ENCODE peak calls at places on chromosomes 5 and 9, in five cellular contexts. F is fibroblast of mammary gland, G is astrocyte of the spinal cord, W is cardiac muscle cell, T is heart right ventricle. U is an unnamed sample.

GRCh38 chr5:176474476-176474875 is 26.3 kb downstream of the FAF2 start:
- DNase-seq in F (peak), G (no peak), W (no peak), T (no peak), U (peak)

GRCh38 chr9:715743-716400 is 125.6 kb upstream of the DMRT1 start:
- DNase-seq in F (peak), G (peak), W (no peak), T (no peak), U (no peak)

GRCh38 chr9:123678038-123678877 is 251.7 kb downstream of the DENND1A start:
- DNase-seq in F (no peak), G (no peak), W (peak), T (no peak), U (peak)

GRCh38 chr9:117224676-117225075 is 190.2 kb downstream of the ASTN2 start:
- DNase-seq in F (no peak), G (no peak), W (no peak), T (no peak), U (no peak)

GRCh38 chr9:4297151-4297794 is 2.6 kb downstream of the GLIS3 start:
- DNase-seq in F (peak), G (peak), W (peak), T (peak), U (peak)

GRCh38 chr5:88143693-88144218 is 124.9 kb downstream of the TMEM161B start:
- DNase-seq in F (no peak), G (no peak), W (no peak), T (no peak), U (no peak)

GRCh38 chr5:174935854-174936474 is 211.6 kb downstream of the MSX2 start:
- DNase-seq in F (peak), G (peak), W (peak), T (peak), U (peak)

GRCh38 chr5:104061707-104062106 is 499.1 kb upstream of the NUDT12 start:
- DNase-seq in F (no peak), G (no peak), W (no peak), T (no peak), U (no peak)

GRCh38 chr9:95504053-95504963 is 12.5 kb downstream of the PTCH1 start:
- DNase-seq in F (peak), G (peak), W (peak), T (no peak), U (peak)
- TF ChIP-seq CTCF in F (no peak), G (no peak), W (no peak), T (no peak), U (no peak)

DNA sequence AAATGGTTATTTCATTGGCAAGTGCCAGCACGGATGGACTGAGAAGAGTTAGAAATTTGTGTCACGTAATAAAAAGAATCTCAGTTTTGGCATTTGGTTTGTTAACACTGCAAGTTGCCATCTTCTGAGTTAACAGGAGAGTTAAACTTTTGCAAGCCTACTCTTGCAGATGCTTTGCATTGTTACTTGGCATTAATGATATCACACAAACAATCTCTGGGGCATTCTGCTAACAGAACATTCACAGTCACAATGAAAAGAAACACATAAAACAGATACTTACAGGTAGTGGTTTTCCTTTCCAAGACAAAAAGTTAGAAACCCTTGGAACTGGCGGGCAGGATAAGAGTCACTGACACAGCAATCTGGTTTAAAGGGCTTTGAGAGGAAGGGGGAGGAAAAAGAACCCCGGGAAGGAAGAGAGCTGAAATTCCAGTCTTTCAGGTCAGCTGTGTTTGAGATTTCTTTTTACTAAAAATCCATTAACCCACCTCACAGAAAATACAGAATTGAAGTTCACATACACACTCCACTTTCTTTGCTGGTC is 524 bp downstream of the FREM1 start:
- DNase-seq in F (no peak), G (no peak), W (peak), T (no peak), U (no peak)
- H3K4me3 ChIP-seq in F (no peak), G (no peak), W (peak), T (peak), U (peak)

GRCh38 chr9:128494108-128494742 is 10.3 kb upstream of the GLE1 start:
- DNase-seq in F (peak), G (peak), W (no peak), T (peak), U (no peak)

GRCh38 chr9:128494743-128495124 is 9.8 kb upstream of the GLE1 start:
- DNase-seq in F (no peak), G (no peak), W (no peak), T (no peak), U (no peak)

GRCh38 chr9:128493424-128493823 is 11.1 kb upstream of the GLE1 start:
- DNase-seq in F (no peak), G (no peak), W (no peak), T (no peak), U (no peak)

GRCh38 chr9:128497824-128498610 is 6.5 kb upstream of the GLE1 start:
- DNase-seq in F (no peak), G (no peak), W (no peak), T (no peak), U (no peak)

GRCh38 chr9:128495804-128496417 is 8.6 kb upstream of the GLE1 start:
- DNase-seq in F (peak), G (no peak), W (peak), T (no peak), U (no peak)
- TF ChIP-seq CTCF in F (no peak), G (no peak), W (no peak), T (no peak), U (no peak)

GRCh38 chr5:122354293-122354692 is 42.3 kb downstream of the SNCAIP start:
- DNase-seq in F (no peak), G (no peak), W (peak), T (no peak), U (no peak)
- H3K4me3 ChIP-seq in F (no peak), G (no peak), W (no peak), T (no peak), U (no peak)

DNA sequence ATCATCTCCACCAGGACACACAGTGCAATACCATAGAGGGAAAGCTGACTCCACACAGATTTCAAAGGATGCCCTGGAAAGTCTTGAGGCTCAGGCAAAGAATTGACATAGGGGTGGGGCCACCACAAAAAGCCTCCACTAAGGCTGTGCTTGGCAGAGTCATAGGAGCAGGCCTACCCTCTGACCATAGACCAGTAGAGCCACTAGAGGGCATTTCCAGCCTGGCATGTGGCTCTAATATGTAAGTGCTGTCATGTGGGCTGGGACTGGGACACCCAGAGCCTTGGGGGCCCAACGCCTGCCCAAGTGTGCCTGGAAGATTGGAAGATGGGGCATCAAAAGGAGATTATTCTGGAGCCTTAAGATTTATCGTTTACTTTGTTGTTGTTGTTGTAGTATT is 726.0 kb downstream of the DNAH5 start:
- DNase-seq in F (no peak), G (no peak), W (no peak), T (no peak), U (no peak)
- TF ChIP-seq CTCF in F (no peak), G (peak), W (no peak), T (no peak), U (no peak)

DNA sequence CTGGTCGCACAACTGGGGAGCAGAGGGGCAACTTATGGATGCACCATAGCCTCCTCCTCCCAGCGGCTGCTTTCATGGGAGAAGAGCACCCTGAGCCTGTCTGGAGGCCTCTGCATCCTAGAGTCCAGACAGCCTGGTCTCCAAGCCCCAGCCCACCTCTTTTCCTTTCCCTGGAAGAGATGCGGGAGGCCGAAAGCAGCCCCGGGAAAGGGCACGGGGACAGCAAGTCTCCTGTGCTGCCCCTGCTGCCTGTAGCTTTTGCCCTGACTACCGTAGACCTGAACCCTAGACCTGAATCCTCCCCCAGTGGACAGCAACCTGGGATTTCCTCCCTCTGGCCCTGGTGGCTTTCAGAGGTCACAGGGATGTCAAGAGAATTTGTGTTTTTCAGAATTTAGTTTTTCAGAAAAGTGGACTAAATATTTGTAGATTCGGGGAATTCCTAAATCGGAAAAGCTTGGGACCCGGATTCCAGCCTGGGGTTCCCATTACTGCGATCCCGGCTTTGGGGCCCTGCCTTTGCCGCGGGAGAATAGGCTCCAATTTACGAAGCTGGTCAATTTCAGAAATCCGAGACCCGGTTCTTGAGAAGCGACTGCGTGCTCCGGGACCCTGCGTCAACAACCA is 4.3 kb upstream of the PITX1 start:
- DNase-seq in F (no peak), G (no peak), W (no peak), T (no peak), U (no peak)
- H3K4me3 ChIP-seq in F (no peak), G (no peak), W (no peak), T (no peak), U (no peak)

DNA sequence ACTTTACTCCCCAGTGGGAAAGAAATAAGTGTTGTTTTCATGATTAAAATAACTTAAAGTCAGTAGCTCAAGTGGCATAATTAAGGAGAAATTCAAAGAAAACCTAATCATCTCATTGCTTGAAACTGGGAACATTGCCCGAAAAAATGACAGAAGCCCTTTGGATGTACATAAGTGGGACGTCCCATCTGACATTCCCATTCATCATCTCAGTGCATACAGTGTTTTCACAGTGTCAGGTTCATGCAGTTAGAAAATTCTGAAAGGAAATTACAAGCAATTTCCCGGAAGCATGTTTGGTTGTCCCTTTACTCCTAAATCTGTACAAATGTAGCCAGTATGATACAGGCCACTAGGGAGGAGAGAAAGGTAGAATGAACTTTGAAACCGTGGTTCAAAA is 95.6 kb downstream of the ADAMTS16 start:
- DNase-seq in F (no peak), G (no peak), W (no peak), T (no peak), U (no peak)
- TF ChIP-seq CTCF in F (no peak), G (no peak), W (no peak), T (no peak), U (no peak)

DNA sequence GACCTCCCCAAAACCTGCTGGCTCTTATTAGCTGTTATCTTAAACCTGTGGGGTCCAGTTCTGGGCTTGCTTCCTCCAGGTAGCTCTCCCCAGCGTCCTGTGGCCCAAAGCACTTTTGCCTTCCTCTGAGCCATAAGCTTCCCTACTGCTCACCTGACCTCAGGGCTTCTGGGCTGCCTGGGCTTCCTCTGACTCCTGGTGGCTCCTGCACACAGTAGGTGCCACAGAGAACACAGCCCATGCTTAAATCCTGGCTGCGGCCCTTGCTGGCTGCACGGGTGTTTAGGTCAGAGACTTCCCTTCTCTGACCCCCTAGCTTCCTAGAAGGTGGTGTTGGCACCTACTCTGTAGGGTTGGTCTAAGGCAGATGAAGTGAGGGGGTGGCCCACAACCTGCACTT is 2.5 kb downstream of the RALGDS start:
- DNase-seq in F (no peak), G (no peak), W (no peak), T (no peak), U (no peak)
- H3K4me3 ChIP-seq in F (no peak), G (no peak), W (no peak), T (peak), U (no peak)

DNA sequence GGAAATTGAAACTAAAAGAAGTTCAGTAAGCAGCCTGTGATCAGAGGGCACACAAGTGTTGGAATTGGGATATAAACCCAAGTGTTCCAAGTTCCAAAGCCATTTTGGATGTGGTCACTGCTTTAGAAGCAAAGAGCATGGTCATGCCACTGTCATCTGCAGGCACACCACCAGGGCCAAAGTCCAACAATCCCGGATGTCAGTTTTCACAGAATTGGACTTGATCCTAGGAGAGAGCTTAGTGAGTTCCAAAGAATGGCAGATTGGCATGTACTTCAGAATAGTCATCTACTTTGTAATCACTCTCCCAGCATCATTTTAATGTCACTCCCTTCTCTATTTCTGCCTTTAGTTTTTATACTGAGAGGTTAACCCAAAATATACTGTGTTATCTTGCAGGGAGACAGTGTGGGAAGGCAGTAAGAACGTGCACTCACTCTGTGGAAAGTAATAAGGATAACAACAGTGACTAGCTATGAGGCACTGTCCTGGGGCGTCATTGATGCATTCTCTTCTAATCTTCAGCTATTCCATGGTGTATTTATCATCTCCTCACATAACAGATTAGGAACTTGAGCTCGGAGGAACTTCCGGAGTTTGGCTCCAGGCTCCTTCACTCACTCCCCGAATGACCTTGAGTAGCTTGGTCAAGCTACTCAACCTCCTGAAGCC is 388.0 kb downstream of the ACTL7B start:
- DNase-seq in F (peak), G (no peak), W (no peak), T (no peak), U (peak)
- TF ChIP-seq CTCF in F (peak), G (no peak), W (no peak), T (no peak), U (no peak)

GRCh38 chr9:134356496-134357470 is 30.5 kb downstream of the RXRA start:
- DNase-seq in F (no peak), G (no peak), W (no peak), T (no peak), U (no peak)
- H3K4me3 ChIP-seq in F (no peak), G (no peak), W (no peak), T (no peak), U (no peak)

U was measured in foreskin fibroblast.